ENCODE peak calls at places on chromosomes 2 and 18, in ten cellular contexts. D is endothelial cell of umbilical vein, X is uterus, F is lower leg skin, W is sigmoid colon, Z is NB4, T is adrenal gland, V is tibial nerve, O is stomach, U is IMR-90. Y is an unnamed sample.

GRCh38 chr2:180625006-180625844 is 355.2 kb upstream of the UBE2E3 start:
- DNase-seq in D (peak), X (no peak), F (no peak), W (no peak), Z (no peak), T (no peak), V (no peak), O (no peak), U (peak), Y (no peak)

GRCh38 chr2:26974352-26974751 is 3.9 kb downstream of the MAPRE3 start:
- DNase-seq in D (no peak), X (no peak), F (peak), W (no peak), Z (no peak), T (no peak), V (no peak), O (no peak), U (no peak), Y (no peak)

GRCh38 chr2:66548422-66548821 is 113.5 kb downstream of the MEIS1 start:
- DNase-seq in D (no peak), X (no peak), F (no peak), W (no peak), Z (no peak), T (no peak), V (no peak), O (no peak), U (no peak), Y (no peak)

GRCh38 chr18:58037163-58037562 is 6.9 kb upstream of the NEDD4L start:
- DNase-seq in D (no peak), X (no peak), F (no peak), W (no peak), Z (no peak), T (no peak), V (no peak), O (no peak), U (no peak), Y (no peak)

GRCh38 chr2:102473020-102473419 is at the start of gene SLC9A4:
- DNase-seq in D (peak), X (no peak), F (no peak), W (no peak), Z (peak), T (peak), V (peak), O (peak), U (peak), Y (no peak)

GRCh38 chr2:85648619-85649018 is 19.4 kb downstream of the SFTPB start:
- DNase-seq in D (peak), X (no peak), F (no peak), W (no peak), Z (peak), T (no peak), V (no peak), O (no peak), U (peak), Y (no peak)

GRCh38 chr18:8121942-8122480 is 487.2 kb upstream of the RAB12 start:
- DNase-seq in D (peak), X (no peak), F (no peak), W (no peak), Z (no peak), T (no peak), V (no peak), O (no peak), U (peak), Y (no peak)

GRCh38 chr2:191415858-191416257 is 170.7 kb downstream of the MYO1B start:
- DNase-seq in D (no peak), X (no peak), F (no peak), W (no peak), Z (no peak), T (no peak), V (no peak), O (no peak), U (no peak), Y (no peak)

GRCh38 chr2:146651361-146651760 is 1193.5 kb upstream of the ACVR2A start:
- DNase-seq in D (no peak), X (no peak), F (no peak), W (no peak), Z (no peak), T (no peak), V (no peak), O (no peak), U (peak), Y (no peak)

GRCh38 chr2:171985076-171985475 is 14.7 kb upstream of the METAP1D start:
- DNase-seq in D (no peak), X (no peak), F (no peak), W (no peak), Z (no peak), T (no peak), V (no peak), O (no peak), U (peak), Y (no peak)

GRCh38 chr18:74082476-74083070 is 65.1 kb downstream of the FBXO15 start:
- DNase-seq in D (no peak), X (no peak), F (no peak), W (no peak), Z (peak), T (peak), V (no peak), O (peak), U (peak), Y (no peak)

GRCh38 chr2:177784449-177784845 is 288.1 kb downstream of the PDE11A start:
- DNase-seq in D (no peak), X (no peak), F (no peak), W (no peak), Z (peak), T (no peak), V (no peak), O (no peak), U (peak), Y (no peak)

GRCh38 chr2:174965992-174966789 is 39.0 kb downstream of the CHN1 start:
- DNase-seq in D (peak), X (no peak), F (no peak), W (no peak), Z (no peak), T (no peak), V (no peak), O (no peak), U (peak), Y (no peak)

GRCh38 chr2:121153516-121153915 is 131.5 kb downstream of the TFCP2L1 start:
- DNase-seq in D (no peak), X (no peak), F (no peak), W (no peak), Z (no peak), T (no peak), V (no peak), O (no peak), U (no peak), Y (no peak)

GRCh38 chr2:231648579-231649174 is 56.0 kb downstream of the TEX44 start:
- DNase-seq in D (peak), X (peak), F (peak), W (peak), Z (peak), T (peak), V (no peak), O (peak), U (peak), Y (no peak)

GRCh38 chr2:215427585-215427984 is 8.3 kb downstream of the FN1 start:
- DNase-seq in D (no peak), X (no peak), F (no peak), W (no peak), Z (no peak), T (no peak), V (no peak), O (no peak), U (peak), Y (no peak)

GRCh38 chr2:175621847-175622246 is 380.2 kb downstream of the LNPK start:
- DNase-seq in D (no peak), X (no peak), F (no peak), W (no peak), Z (peak), T (no peak), V (no peak), O (no peak), U (no peak), Y (no peak)

GRCh38 chr2:192195548-192196418 is 1.1 kb upstream of the TMEFF2 start:
- DNase-seq in D (peak), X (peak), F (peak), W (peak), Z (no peak), T (peak), V (no peak), O (peak), U (peak), Y (no peak)

GRCh38 chr2:30149513-30149912 is 2.7 kb downstream of the YPEL5 start:
- DNase-seq in D (no peak), X (no peak), F (no peak), W (no peak), Z (peak), T (no peak), V (no peak), O (no peak), U (no peak), Y (no peak)

GRCh38 chr2:203706403-203706802 is at the start of gene CD28:
- DNase-seq in D (no peak), X (no peak), F (no peak), W (peak), Z (no peak), T (no peak), V (no peak), O (peak), U (no peak), Y (no peak)

GRCh38 chr2:19232312-19232711 is 126.1 kb downstream of the OSR1 start:
- DNase-seq in D (no peak), X (no peak), F (no peak), W (no peak), Z (no peak), T (no peak), V (no peak), O (no peak), U (no peak), Y (no peak)

GRCh38 chr2:171864357-171864985 is 29.6 kb downstream of the SLC25A12 start:
- DNase-seq in D (no peak), X (no peak), F (no peak), W (no peak), Z (no peak), T (no peak), V (no peak), O (no peak), U (no peak), Y (no peak)

GRCh38 chr2:188869560-188869959 is 104.6 kb upstream of the COL3A1 start:
- DNase-seq in D (no peak), X (no peak), F (no peak), W (no peak), Z (no peak), T (no peak), V (no peak), O (no peak), U (peak), Y (no peak)

GRCh38 chr2:118992740-118993391 is 50.9 kb downstream of the MARCO start:
- DNase-seq in D (no peak), X (no peak), F (peak), W (no peak), Z (peak), T (peak), V (no peak), O (peak), U (no peak), Y (no peak)

DNA sequence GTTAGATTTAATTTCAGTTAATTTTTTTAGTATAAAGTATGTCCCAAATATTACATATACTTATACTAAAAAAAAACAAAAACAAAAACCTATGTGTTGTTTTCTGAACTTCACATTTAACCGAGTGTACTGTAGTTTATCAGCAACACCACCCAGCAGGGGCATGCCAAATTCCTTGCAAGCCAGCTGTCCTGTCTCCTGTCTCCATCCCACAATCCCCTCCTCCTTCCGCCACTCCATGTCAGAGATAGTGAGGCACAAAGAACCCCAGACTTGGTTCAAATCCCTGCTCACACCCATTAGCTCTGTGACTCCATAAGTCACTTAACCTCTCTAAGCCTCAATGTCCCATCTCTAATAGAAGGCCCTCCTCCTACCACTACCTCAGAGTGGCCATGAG is 9.4 kb downstream of the CHST10 start:
- DNase-seq in D (no peak), X (no peak), F (peak), W (no peak), Z (no peak), T (peak), V (no peak), O (no peak), U (no peak), Y (no peak)
- TF ChIP-seq POLR2A in D (no peak), X (no peak), F (no peak), W (no peak), Z (no peak), T (no peak), V (no peak), O (no peak), U (no peak), Y (no peak)

DNA sequence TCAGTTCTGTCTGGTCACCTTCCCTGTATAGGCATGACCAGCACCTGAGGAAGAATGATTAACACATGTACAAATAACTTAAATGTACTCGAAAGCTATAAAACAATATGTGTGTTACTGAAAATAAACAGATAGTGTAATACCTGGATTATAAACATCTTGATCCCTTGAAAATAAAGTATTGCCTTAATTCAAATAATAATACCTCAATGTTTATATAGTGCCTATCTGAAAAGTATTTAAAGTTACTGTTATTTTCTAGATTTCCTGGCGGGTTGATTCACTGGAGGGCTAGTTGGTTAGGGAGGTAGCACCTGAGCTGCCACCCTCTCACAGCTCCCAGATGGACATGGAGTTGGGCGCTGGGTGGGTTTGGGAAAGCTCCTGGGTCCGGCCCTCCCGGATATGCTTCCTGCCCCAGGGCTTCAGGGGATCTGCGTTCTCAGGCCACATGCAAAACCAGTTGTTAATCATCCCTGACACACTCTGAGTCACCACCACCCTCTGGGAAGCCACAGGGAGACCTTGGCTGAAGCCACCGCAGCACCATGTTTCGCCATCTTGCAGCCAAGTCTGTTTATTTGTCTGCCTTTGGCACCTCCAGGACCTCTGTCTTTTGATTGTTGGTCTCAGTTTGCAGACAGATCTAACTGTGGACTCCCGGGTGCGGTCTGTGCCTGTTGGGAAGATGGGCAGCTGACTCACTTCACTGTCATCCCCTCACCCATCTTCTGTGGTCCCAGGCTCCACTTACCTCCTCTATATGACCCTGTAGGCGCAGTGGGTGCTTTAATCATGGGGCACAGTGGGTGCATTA is 35.3 kb downstream of the RAB31 start:
- DNase-seq in D (peak), X (peak), F (no peak), W (no peak), Z (peak), T (peak), V (no peak), O (peak), U (peak), Y (no peak)
- TF ChIP-seq POLR2A in D (no peak), X (no peak), F (no peak), W (no peak), Z (no peak), T (peak), V (no peak), O (no peak), U (peak), Y (no peak)

DNA sequence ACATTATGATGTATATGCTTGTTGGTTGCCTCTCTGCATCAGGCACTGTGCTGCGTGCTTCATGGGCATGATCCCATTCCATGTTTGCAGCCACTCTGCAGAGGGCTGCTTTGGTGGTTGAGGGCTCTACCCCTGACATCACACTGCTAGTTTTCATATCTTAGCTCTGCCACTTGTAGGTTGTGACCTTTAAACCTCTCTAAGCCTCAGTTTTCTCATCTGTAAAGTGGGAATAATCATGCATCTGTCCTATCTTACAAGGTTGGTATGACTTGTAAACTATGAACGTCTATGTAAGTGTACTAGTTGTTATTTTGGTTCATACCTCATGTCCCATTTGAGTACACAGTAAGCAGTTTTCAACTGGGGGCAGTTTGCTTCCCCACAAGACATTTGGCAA is 260.4 kb downstream of the PHLPP1 start:
- DNase-seq in D (no peak), X (no peak), F (no peak), W (no peak), Z (no peak), T (no peak), V (no peak), O (no peak), U (no peak), Y (no peak)
- TF ChIP-seq POLR2A in D (no peak), X (no peak), F (no peak), W (no peak), Z (no peak), T (no peak), V (no peak), O (no peak), U (no peak), Y (no peak)

DNA sequence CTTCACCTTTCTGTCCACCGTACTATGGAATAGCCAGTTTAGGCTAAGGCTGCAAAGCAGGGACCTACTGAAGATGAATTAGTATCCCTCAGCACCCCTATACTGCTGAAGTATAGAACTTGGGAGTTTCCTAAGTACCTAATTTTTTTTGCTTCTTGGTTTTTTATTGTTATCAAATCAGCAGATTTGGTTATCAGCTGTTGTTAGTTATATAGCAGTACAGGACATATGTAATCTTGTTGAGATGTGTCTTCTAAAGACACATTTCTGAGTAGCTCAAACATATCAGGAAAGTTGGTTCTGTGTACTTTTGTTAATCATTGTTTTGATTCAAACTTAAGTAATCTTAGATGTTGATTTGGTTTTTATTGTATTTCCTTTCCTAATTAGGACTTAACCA is 5.2 kb downstream of the MYL12A start:
- DNase-seq in D (no peak), X (no peak), F (no peak), W (no peak), Z (no peak), T (no peak), V (no peak), O (no peak), U (no peak), Y (no peak)
- TF ChIP-seq POLR2A in D (no peak), X (no peak), F (no peak), W (no peak), Z (no peak), T (no peak), V (no peak), O (no peak), U (no peak), Y (no peak)

GRCh38 chr18:5296706-5297320 is 1.3 kb upstream of the ZBTB14 start:
- DNase-seq in D (peak), X (peak), F (peak), W (peak), Z (peak), T (peak), V (peak), O (peak), U (peak), Y (no peak)
- TF ChIP-seq POLR2A in D (peak), X (no peak), F (no peak), W (peak), Z (peak), T (peak), V (no peak), O (no peak), U (no peak), Y (no peak)